ENCODE peak calls at places on chromosomes 12 and 14, in seven cellular contexts. S is choroid plexus epithelial cell; J is iris pigment epithelial cell; B is lung; D is naive thymus-derived CD8-positive, alpha-beta T cell; A is pancreas; Y is anterior cingulate cortex. U is an unnamed sample.

GRCh38 chr14:23120405-23121251 is 1.6 kb upstream of the CEBPE start:
- DNase-seq in B (peak; percentile 89), S (peak; percentile 91), Y (peak; percentile 79), J (peak; percentile 80), A (peak; percentile 82), D (peak; percentile 64), U (peak; percentile 53)

GRCh38 chr14:103232338-103232808 is 101.7 kb upstream of the EIF5 start:
- DNase-seq in Y (no peak), D (no peak), S (no peak), A (no peak), J (no peak), B (no peak), U (no peak)

GRCh38 chr12:52082988-52083637 is 3.6 kb downstream of the SMIM41 start:
- DNase-seq in S (peak; percentile 77), J (peak; percentile 47), A (no peak), Y (peak; percentile 50), B (peak; percentile 59), D (peak; percentile 71), U (no peak)

GRCh38 chr14:30131698-30132097 is 204.1 kb upstream of the PRKD1 start:
- DNase-seq in S (no peak), J (no peak), A (no peak), Y (no peak), D (no peak), B (no peak), U (no peak)

GRCh38 chr12:82411561-82412230 is 53.4 kb downstream of the METTL25 start:
- DNase-seq in B (no peak), D (no peak), A (no peak), Y (no peak), S (peak; percentile 12), J (peak; percentile 44), U (no peak)

GRCh38 chr14:65164068-65164824 is 61.9 kb upstream of the MAX start:
- DNase-seq in J (peak; percentile 42), Y (no peak), D (no peak), S (peak; percentile 75), A (no peak), B (no peak), U (no peak)

GRCh38 chr14:104879983-104880565 is 15.0 kb downstream of the CEP170B start:
- DNase-seq in J (no peak), B (no peak), D (no peak), A (no peak), Y (no peak), S (no peak), U (no peak)

GRCh38 chr14:53390008-53390407 is 236.9 kb upstream of the DDHD1 start:
- DNase-seq in J (no peak), Y (no peak), S (no peak), A (no peak), D (no peak), B (no peak), U (no peak)

GRCh38 chr12:51118706-51119105 is 35.3 kb upstream of the CSRNP2 start:
- DNase-seq in S (peak; percentile 13), A (no peak), B (no peak), J (peak; percentile 39), D (no peak), Y (no peak), U (no peak)

GRCh38 chr14:102046337-102047278 is 40.2 kb downstream of the HSP90AA1 start:
- DNase-seq in B (peak; percentile 79), S (peak; percentile 28), Y (peak; percentile 47), J (peak; percentile 42), A (peak; percentile 93), D (no peak), U (no peak)

GRCh38 chr12:89166525-89166934 is 185.8 kb downstream of the DUSP6 start:
- DNase-seq in B (no peak), J (peak; percentile 73), D (no peak), Y (no peak), S (peak; percentile 83), A (no peak), U (no peak)

GRCh38 chr14:67232066-67232465 is 9.2 kb upstream of the PALS1 start:
- DNase-seq in B (no peak), D (no peak), A (no peak), S (no peak), J (no peak), Y (no peak), U (no peak)

GRCh38 chr12:24398605-24399004 is 449.1 kb upstream of the SOX5 start:
- DNase-seq in D (no peak), S (peak; percentile 23), J (peak; percentile 38), B (no peak), Y (no peak), A (no peak), U (no peak)

GRCh38 chr14:95008445-95009217 is 148.7 kb downstream of the DICER1 start:
- DNase-seq in S (no peak), J (no peak), Y (no peak), D (no peak), A (no peak), B (no peak), U (no peak)